ENCODE peak calls at places on chromosomes 12 and 14, in five cellular contexts. One of them, this sample, is unnamed.

GRCh38 chr12:20370841-20371240 is 2.5 kb downstream of the PDE3A start:
- DNase-seq in activated CD4-positive, CD25-positive, alpha-beta regulatory T cell: no peak
- DNase-seq in CD4-positive, alpha-beta T cell: no peak
- DNase-seq in germinal center: no peak
- DNase-seq in T47D: no peak
- DNase-seq in this sample: no peak

GRCh38 chr12:13417516-13417915 is 221.0 kb downstream of the EMP1 start:
- DNase-seq in activated CD4-positive, CD25-positive, alpha-beta regulatory T cell: no peak
- DNase-seq in CD4-positive, alpha-beta T cell: no peak
- DNase-seq in T47D: no peak
- DNase-seq in germinal center: no peak
- DNase-seq in this sample: no peak

GRCh38 chr12:131436922-131437705 is 273.8 kb upstream of the SFSWAP start:
- DNase-seq in T47D: no peak
- DNase-seq in germinal center: no peak
- DNase-seq in CD4-positive, alpha-beta T cell: no peak
- DNase-seq in activated CD4-positive, CD25-positive, alpha-beta regulatory T cell: no peak
- DNase-seq in this sample: no peak

GRCh38 chr12:18849080-18849479 is 111.2 kb downstream of the CAPZA3 start:
- DNase-seq in activated CD4-positive, CD25-positive, alpha-beta regulatory T cell: no peak
- DNase-seq in germinal center: no peak
- DNase-seq in CD4-positive, alpha-beta T cell: no peak
- DNase-seq in T47D: no peak
- DNase-seq in this sample: no peak

GRCh38 chr14:101198398-101199027 is 295.0 kb upstream of the RTL1 start:
- DNase-seq in T47D: no peak
- DNase-seq in activated CD4-positive, CD25-positive, alpha-beta regulatory T cell: no peak
- DNase-seq in CD4-positive, alpha-beta T cell: no peak
- DNase-seq in germinal center: no peak
- DNase-seq in this sample: no peak

GRCh38 chr12:69894800-69895199 is 69.8 kb downstream of the MYRFL start:
- DNase-seq in CD4-positive, alpha-beta T cell: no peak
- DNase-seq in activated CD4-positive, CD25-positive, alpha-beta regulatory T cell: no peak
- DNase-seq in germinal center: no peak
- DNase-seq in T47D: no peak
- DNase-seq in this sample: no peak

GRCh38 chr12:57010627-57011224 is 4.4 kb upstream of the ZBTB39 start:
- DNase-seq in germinal center: no peak
- DNase-seq in CD4-positive, alpha-beta T cell: no peak
- DNase-seq in T47D: no peak
- DNase-seq in activated CD4-positive, CD25-positive, alpha-beta regulatory T cell: no peak
- DNase-seq in this sample: no peak

GRCh38 chr14:103519043-103519836 is 3.4 kb downstream of the CKB start:
- DNase-seq in activated CD4-positive, CD25-positive, alpha-beta regulatory T cell: no peak
- DNase-seq in T47D: peak
- DNase-seq in CD4-positive, alpha-beta T cell: no peak
- DNase-seq in germinal center: no peak
- DNase-seq in this sample: no peak

GRCh38 chr14:75648066-75648838 is 12.4 kb downstream of the ERG28 start:
- DNase-seq in T47D: peak
- DNase-seq in CD4-positive, alpha-beta T cell: no peak
- DNase-seq in activated CD4-positive, CD25-positive, alpha-beta regulatory T cell: no peak
- DNase-seq in germinal center: no peak
- DNase-seq in this sample: peak

GRCh38 chr14:92938235-92938875 is 15.4 kb downstream of the CHGA start:
- DNase-seq in germinal center: no peak
- DNase-seq in CD4-positive, alpha-beta T cell: no peak
- DNase-seq in activated CD4-positive, CD25-positive, alpha-beta regulatory T cell: no peak
- DNase-seq in T47D: no peak
- DNase-seq in this sample: no peak

GRCh38 chr12:18430425-18431048 is 169.2 kb downstream of the PIK3C2G start:
- DNase-seq in germinal center: no peak
- DNase-seq in T47D: peak
- DNase-seq in activated CD4-positive, CD25-positive, alpha-beta regulatory T cell: no peak
- DNase-seq in CD4-positive, alpha-beta T cell: no peak
- DNase-seq in this sample: peak

GRCh38 chr12:72974954-72975555 is 702.9 kb downstream of the TRHDE start:
- DNase-seq in CD4-positive, alpha-beta T cell: no peak
- DNase-seq in germinal center: no peak
- DNase-seq in activated CD4-positive, CD25-positive, alpha-beta regulatory T cell: no peak
- DNase-seq in T47D: no peak
- DNase-seq in this sample: no peak

GRCh38 chr12:88993655-88994054 is 358.6 kb downstream of the DUSP6 start:
- DNase-seq in germinal center: no peak
- DNase-seq in T47D: peak
- DNase-seq in CD4-positive, alpha-beta T cell: no peak
- DNase-seq in activated CD4-positive, CD25-positive, alpha-beta regulatory T cell: no peak
- DNase-seq in this sample: peak

GRCh38 chr14:106666341-106666740 is 1140.0 kb downstream of the TMEM121 start:
- DNase-seq in germinal center: no peak
- DNase-seq in activated CD4-positive, CD25-positive, alpha-beta regulatory T cell: no peak
- DNase-seq in T47D: no peak
- DNase-seq in CD4-positive, alpha-beta T cell: no peak
- DNase-seq in this sample: no peak

GRCh38 chr14:25049127-25049558 is 804 bp downstream of the STXBP6 start:
- DNase-seq in germinal center: peak
- DNase-seq in CD4-positive, alpha-beta T cell: no peak
- DNase-seq in T47D: no peak
- DNase-seq in activated CD4-positive, CD25-positive, alpha-beta regulatory T cell: no peak
- DNase-seq in this sample: no peak

GRCh38 chr14:69652942-69653680 is 41.7 kb downstream of the SUSD6 start:
- DNase-seq in CD4-positive, alpha-beta T cell: no peak
- DNase-seq in germinal center: peak
- DNase-seq in activated CD4-positive, CD25-positive, alpha-beta regulatory T cell: no peak
- DNase-seq in T47D: no peak
- DNase-seq in this sample: no peak

GRCh38 chr12:95674631-95675030 is 115.9 kb downstream of the NTN4 start:
- DNase-seq in activated CD4-positive, CD25-positive, alpha-beta regulatory T cell: no peak
- DNase-seq in CD4-positive, alpha-beta T cell: no peak
- DNase-seq in germinal center: no peak
- DNase-seq in T47D: peak
- DNase-seq in this sample: peak

GRCh38 chr12:95318071-95318545 is 100.5 kb downstream of the VEZT start:
- DNase-seq in activated CD4-positive, CD25-positive, alpha-beta regulatory T cell: no peak
- DNase-seq in T47D: peak
- DNase-seq in CD4-positive, alpha-beta T cell: no peak
- DNase-seq in germinal center: no peak
- DNase-seq in this sample: peak

GRCh38 chr12:78759387-78759786 is 105.2 kb upstream of the SYT1 start:
- DNase-seq in CD4-positive, alpha-beta T cell: no peak
- DNase-seq in activated CD4-positive, CD25-positive, alpha-beta regulatory T cell: no peak
- DNase-seq in T47D: peak
- DNase-seq in germinal center: no peak
- DNase-seq in this sample: peak

GRCh38 chr12:43957732-43958131 is 121.9 kb downstream of the TMEM117 start:
- DNase-seq in activated CD4-positive, CD25-positive, alpha-beta regulatory T cell: no peak
- DNase-seq in germinal center: peak
- DNase-seq in CD4-positive, alpha-beta T cell: no peak
- DNase-seq in T47D: peak
- DNase-seq in this sample: peak

GRCh38 chr14:51310453-51311074 is 70.5 kb downstream of the TMX1 start:
- DNase-seq in germinal center: no peak
- DNase-seq in CD4-positive, alpha-beta T cell: no peak
- DNase-seq in activated CD4-positive, CD25-positive, alpha-beta regulatory T cell: no peak
- DNase-seq in T47D: no peak
- DNase-seq in this sample: no peak

GRCh38 chr12:124512667-124513296 is 54.6 kb downstream of the NCOR2 start:
- DNase-seq in CD4-positive, alpha-beta T cell: no peak
- DNase-seq in germinal center: no peak
- DNase-seq in T47D: no peak
- DNase-seq in activated CD4-positive, CD25-positive, alpha-beta regulatory T cell: no peak
- DNase-seq in this sample: peak

GRCh38 chr12:62522984-62523383 is 56.4 kb downstream of the MON2 start:
- DNase-seq in germinal center: no peak
- DNase-seq in CD4-positive, alpha-beta T cell: no peak
- DNase-seq in activated CD4-positive, CD25-positive, alpha-beta regulatory T cell: no peak
- DNase-seq in T47D: no peak
- DNase-seq in this sample: no peak

GRCh38 chr12:109461049-109461845 is 15.9 kb downstream of the KCTD10 start:
- DNase-seq in CD4-positive, alpha-beta T cell: no peak
- DNase-seq in T47D: no peak
- DNase-seq in germinal center: peak
- DNase-seq in activated CD4-positive, CD25-positive, alpha-beta regulatory T cell: no peak
- DNase-seq in this sample: peak

GRCh38 chr12:19398376-19399363 is 40.6 kb upstream of the AEBP2 start:
- DNase-seq in activated CD4-positive, CD25-positive, alpha-beta regulatory T cell: no peak
- DNase-seq in germinal center: no peak
- DNase-seq in CD4-positive, alpha-beta T cell: no peak
- DNase-seq in T47D: no peak
- DNase-seq in this sample: no peak

GRCh38 chr14:67569651-67570290 is 30.3 kb downstream of the PIGH start:
- DNase-seq in germinal center: no peak
- DNase-seq in CD4-positive, alpha-beta T cell: no peak
- DNase-seq in T47D: no peak
- DNase-seq in activated CD4-positive, CD25-positive, alpha-beta regulatory T cell: no peak
- DNase-seq in this sample: no peak

GRCh38 chr14:101459392-101459900 is 101.8 kb upstream of the DIO3 start:
- DNase-seq in CD4-positive, alpha-beta T cell: no peak
- DNase-seq in T47D: no peak
- DNase-seq in activated CD4-positive, CD25-positive, alpha-beta regulatory T cell: no peak
- DNase-seq in germinal center: no peak
- DNase-seq in this sample: no peak

GRCh38 chr14:106848330-106849121 is 1322.1 kb downstream of the TMEM121 start:
- DNase-seq in T47D: peak
- DNase-seq in germinal center: peak
- DNase-seq in activated CD4-positive, CD25-positive, alpha-beta regulatory T cell: no peak
- DNase-seq in CD4-positive, alpha-beta T cell: no peak
- DNase-seq in this sample: peak

GRCh38 chr12:94596596-94596995 is 53.8 kb downstream of the TMCC3 start:
- DNase-seq in activated CD4-positive, CD25-positive, alpha-beta regulatory T cell: no peak
- DNase-seq in germinal center: no peak
- DNase-seq in CD4-positive, alpha-beta T cell: no peak
- DNase-seq in T47D: peak
- DNase-seq in this sample: peak

GRCh38 chr12:124833693-124834122 is 30.0 kb downstream of the SCARB1 start:
- DNase-seq in T47D: no peak
- DNase-seq in activated CD4-positive, CD25-positive, alpha-beta regulatory T cell: no peak
- DNase-seq in CD4-positive, alpha-beta T cell: no peak
- DNase-seq in germinal center: no peak
- DNase-seq in this sample: no peak

GRCh38 chr12:74608376-74608775 is 70.7 kb downstream of the ATXN7L3B start:
- DNase-seq in T47D: no peak
- DNase-seq in germinal center: no peak
- DNase-seq in CD4-positive, alpha-beta T cell: no peak
- DNase-seq in activated CD4-positive, CD25-positive, alpha-beta regulatory T cell: no peak
- DNase-seq in this sample: no peak

GRCh38 chr12:48965447-48965846 is 6.1 kb downstream of the WNT10B start:
- DNase-seq in CD4-positive, alpha-beta T cell: no peak
- DNase-seq in T47D: peak
- DNase-seq in activated CD4-positive, CD25-positive, alpha-beta regulatory T cell: no peak
- DNase-seq in germinal center: no peak
- DNase-seq in this sample: no peak

This sample was measured in H4.